ENCODE peak calls at places on chromosomes 1 and 21, in four cellular contexts. One of them, this sample, is unnamed.

GRCh38 chr1:10415211-10415930 is 14.9 kb upstream of the CENPS start:
- DNase-seq in fibroblast of lung: peak
- DNase-seq in tibial nerve: no peak
- DNase-seq in stimulated activated CD8-positive, alpha-beta memory T cell treated with anti-CD3 and anti-CD28 coated beads, Interleukin-4, amount 100 ng/mL, for 4 hours: no peak
- DNase-seq in this sample: no peak

GRCh38 chr1:59985901-59986735 is 59.5 kb upstream of the CYP2J2 start:
- DNase-seq in fibroblast of lung: no peak
- DNase-seq in tibial nerve: no peak
- DNase-seq in stimulated activated CD8-positive, alpha-beta memory T cell treated with anti-CD3 and anti-CD28 coated beads, Interleukin-4, amount 100 ng/mL, for 4 hours: no peak
- DNase-seq in this sample: no peak

GRCh38 chr1:82491301-82491986 is 690.7 kb downstream of the ADGRL2 start:
- DNase-seq in fibroblast of lung: peak
- DNase-seq in tibial nerve: no peak
- DNase-seq in stimulated activated CD8-positive, alpha-beta memory T cell treated with anti-CD3 and anti-CD28 coated beads, Interleukin-4, amount 100 ng/mL, for 4 hours: no peak
- DNase-seq in this sample: no peak

GRCh38 chr1:42736152-42736551 is 3.9 kb downstream of the CLDN19 start:
- DNase-seq in fibroblast of lung: peak
- DNase-seq in tibial nerve: no peak
- DNase-seq in stimulated activated CD8-positive, alpha-beta memory T cell treated with anti-CD3 and anti-CD28 coated beads, Interleukin-4, amount 100 ng/mL, for 4 hours: no peak
- DNase-seq in this sample: no peak

GRCh38 chr1:98046031-98046641 is 125.3 kb upstream of the DPYD start:
- DNase-seq in fibroblast of lung: peak
- DNase-seq in tibial nerve: no peak
- DNase-seq in stimulated activated CD8-positive, alpha-beta memory T cell treated with anti-CD3 and anti-CD28 coated beads, Interleukin-4, amount 100 ng/mL, for 4 hours: no peak
- DNase-seq in this sample: no peak

GRCh38 chr1:5901150-5901549 is 91.1 kb downstream of the NPHP4 start:
- DNase-seq in fibroblast of lung: no peak
- DNase-seq in tibial nerve: no peak
- DNase-seq in stimulated activated CD8-positive, alpha-beta memory T cell treated with anti-CD3 and anti-CD28 coated beads, Interleukin-4, amount 100 ng/mL, for 4 hours: no peak
- DNase-seq in this sample: no peak

GRCh38 chr1:37931148-37931492 is 15.7 kb downstream of the INPP5B start:
- DNase-seq in fibroblast of lung: no peak
- DNase-seq in tibial nerve: no peak
- DNase-seq in stimulated activated CD8-positive, alpha-beta memory T cell treated with anti-CD3 and anti-CD28 coated beads, Interleukin-4, amount 100 ng/mL, for 4 hours: no peak
- DNase-seq in this sample: no peak

GRCh38 chr1:33169290-33170055 is 12.4 kb downstream of the TRIM62 start:
- DNase-seq in fibroblast of lung: no peak
- DNase-seq in tibial nerve: no peak
- DNase-seq in stimulated activated CD8-positive, alpha-beta memory T cell treated with anti-CD3 and anti-CD28 coated beads, Interleukin-4, amount 100 ng/mL, for 4 hours: no peak
- DNase-seq in this sample: no peak

GRCh38 chr1:238991730-238992490 is 394.5 kb upstream of the CHRM3 start:
- DNase-seq in fibroblast of lung: no peak
- DNase-seq in tibial nerve: no peak
- DNase-seq in stimulated activated CD8-positive, alpha-beta memory T cell treated with anti-CD3 and anti-CD28 coated beads, Interleukin-4, amount 100 ng/mL, for 4 hours: no peak
- DNase-seq in this sample: no peak

GRCh38 chr1:222697858-222698257 is 14.4 kb downstream of the AIDA start:
- DNase-seq in fibroblast of lung: peak
- DNase-seq in tibial nerve: no peak
- DNase-seq in stimulated activated CD8-positive, alpha-beta memory T cell treated with anti-CD3 and anti-CD28 coated beads, Interleukin-4, amount 100 ng/mL, for 4 hours: no peak
- DNase-seq in this sample: no peak

GRCh38 chr1:41537257-41537656 is 52.8 kb upstream of the EDN2 start:
- DNase-seq in fibroblast of lung: no peak
- DNase-seq in tibial nerve: no peak
- DNase-seq in stimulated activated CD8-positive, alpha-beta memory T cell treated with anti-CD3 and anti-CD28 coated beads, Interleukin-4, amount 100 ng/mL, for 4 hours: no peak
- DNase-seq in this sample: no peak

GRCh38 chr21:42004406-42005199 is 5.6 kb downstream of the ZBTB21 start:
- DNase-seq in fibroblast of lung: no peak
- DNase-seq in tibial nerve: no peak
- DNase-seq in stimulated activated CD8-positive, alpha-beta memory T cell treated with anti-CD3 and anti-CD28 coated beads, Interleukin-4, amount 100 ng/mL, for 4 hours: no peak
- DNase-seq in this sample: no peak

GRCh38 chr21:42585881-42586280 is 67.5 kb upstream of the PDE9A start:
- DNase-seq in fibroblast of lung: no peak
- DNase-seq in tibial nerve: no peak
- DNase-seq in stimulated activated CD8-positive, alpha-beta memory T cell treated with anti-CD3 and anti-CD28 coated beads, Interleukin-4, amount 100 ng/mL, for 4 hours: no peak
- DNase-seq in this sample: no peak

GRCh38 chr1:47677241-47677940 is 239.5 kb downstream of the FOXD2 start:
- DNase-seq in fibroblast of lung: no peak
- DNase-seq in tibial nerve: no peak
- DNase-seq in stimulated activated CD8-positive, alpha-beta memory T cell treated with anti-CD3 and anti-CD28 coated beads, Interleukin-4, amount 100 ng/mL, for 4 hours: no peak
- DNase-seq in this sample: no peak

GRCh38 chr1:67748630-67749029 is 63.6 kb downstream of the GADD45A start:
- DNase-seq in fibroblast of lung: peak
- DNase-seq in tibial nerve: no peak
- DNase-seq in stimulated activated CD8-positive, alpha-beta memory T cell treated with anti-CD3 and anti-CD28 coated beads, Interleukin-4, amount 100 ng/mL, for 4 hours: no peak
- DNase-seq in this sample: no peak

GRCh38 chr1:231215676-231216385 is 25.2 kb upstream of the GNPAT start:
- DNase-seq in fibroblast of lung: no peak
- DNase-seq in tibial nerve: no peak
- DNase-seq in stimulated activated CD8-positive, alpha-beta memory T cell treated with anti-CD3 and anti-CD28 coated beads, Interleukin-4, amount 100 ng/mL, for 4 hours: no peak
- DNase-seq in this sample: no peak

GRCh38 chr1:41530411-41530810 is 45.9 kb upstream of the EDN2 start:
- DNase-seq in fibroblast of lung: no peak
- DNase-seq in tibial nerve: no peak
- DNase-seq in stimulated activated CD8-positive, alpha-beta memory T cell treated with anti-CD3 and anti-CD28 coated beads, Interleukin-4, amount 100 ng/mL, for 4 hours: no peak
- DNase-seq in this sample: no peak

GRCh38 chr1:181595234-181595633 is 111.9 kb downstream of the CACNA1E start:
- DNase-seq in fibroblast of lung: no peak
- DNase-seq in tibial nerve: no peak
- DNase-seq in stimulated activated CD8-positive, alpha-beta memory T cell treated with anti-CD3 and anti-CD28 coated beads, Interleukin-4, amount 100 ng/mL, for 4 hours: no peak
- DNase-seq in this sample: no peak

GRCh38 chr1:25009675-25010262 is 79.7 kb upstream of the RUNX3 start:
- DNase-seq in fibroblast of lung: no peak
- DNase-seq in tibial nerve: no peak
- DNase-seq in stimulated activated CD8-positive, alpha-beta memory T cell treated with anti-CD3 and anti-CD28 coated beads, Interleukin-4, amount 100 ng/mL, for 4 hours: no peak
- DNase-seq in this sample: no peak

GRCh38 chr1:176068256-176068655 is 138.8 kb downstream of the COP1 start:
- DNase-seq in fibroblast of lung: no peak
- DNase-seq in tibial nerve: no peak
- DNase-seq in stimulated activated CD8-positive, alpha-beta memory T cell treated with anti-CD3 and anti-CD28 coated beads, Interleukin-4, amount 100 ng/mL, for 4 hours: no peak
- DNase-seq in this sample: no peak

GRCh38 chr1:209513226-209513625 is 70.3 kb upstream of the CAMK1G start:
- DNase-seq in fibroblast of lung: peak
- DNase-seq in tibial nerve: no peak
- DNase-seq in stimulated activated CD8-positive, alpha-beta memory T cell treated with anti-CD3 and anti-CD28 coated beads, Interleukin-4, amount 100 ng/mL, for 4 hours: no peak
- DNase-seq in this sample: no peak

GRCh38 chr1:9676815-9677393 is 25.4 kb downstream of the PIK3CD start:
- DNase-seq in fibroblast of lung: no peak
- DNase-seq in tibial nerve: no peak
- DNase-seq in stimulated activated CD8-positive, alpha-beta memory T cell treated with anti-CD3 and anti-CD28 coated beads, Interleukin-4, amount 100 ng/mL, for 4 hours: no peak
- DNase-seq in this sample: no peak

GRCh38 chr1:244964112-244964971 is 100.0 kb upstream of the HNRNPU start:
- DNase-seq in fibroblast of lung: peak
- DNase-seq in tibial nerve: no peak
- DNase-seq in stimulated activated CD8-positive, alpha-beta memory T cell treated with anti-CD3 and anti-CD28 coated beads, Interleukin-4, amount 100 ng/mL, for 4 hours: no peak
- DNase-seq in this sample: no peak

GRCh38 chr1:165671531-165671930 is 26.8 kb downstream of the ALDH9A1 start:
- DNase-seq in fibroblast of lung: peak
- DNase-seq in tibial nerve: no peak
- DNase-seq in stimulated activated CD8-positive, alpha-beta memory T cell treated with anti-CD3 and anti-CD28 coated beads, Interleukin-4, amount 100 ng/mL, for 4 hours: no peak
- DNase-seq in this sample: no peak

GRCh38 chr1:64936958-64937357 is 29.4 kb downstream of the JAK1 start:
- DNase-seq in fibroblast of lung: peak
- DNase-seq in tibial nerve: no peak
- DNase-seq in stimulated activated CD8-positive, alpha-beta memory T cell treated with anti-CD3 and anti-CD28 coated beads, Interleukin-4, amount 100 ng/mL, for 4 hours: no peak
- DNase-seq in this sample: no peak

GRCh38 chr1:162631546-162632233 is 574 bp upstream of the DDR2 start:
- DNase-seq in fibroblast of lung: peak
- DNase-seq in tibial nerve: no peak
- DNase-seq in stimulated activated CD8-positive, alpha-beta memory T cell treated with anti-CD3 and anti-CD28 coated beads, Interleukin-4, amount 100 ng/mL, for 4 hours: no peak
- DNase-seq in this sample: no peak

GRCh38 chr1:54583868-54584267 is 35.8 kb downstream of the ACOT11 start:
- DNase-seq in fibroblast of lung: no peak
- DNase-seq in tibial nerve: no peak
- DNase-seq in stimulated activated CD8-positive, alpha-beta memory T cell treated with anti-CD3 and anti-CD28 coated beads, Interleukin-4, amount 100 ng/mL, for 4 hours: no peak
- DNase-seq in this sample: no peak

GRCh38 chr21:24188511-24188910 is 1418.8 kb downstream of the MRPL39 start:
- DNase-seq in fibroblast of lung: peak
- DNase-seq in tibial nerve: no peak
- DNase-seq in stimulated activated CD8-positive, alpha-beta memory T cell treated with anti-CD3 and anti-CD28 coated beads, Interleukin-4, amount 100 ng/mL, for 4 hours: no peak
- DNase-seq in this sample: no peak

GRCh38 chr1:179883040-179883501 is 986 bp downstream of the TOR1AIP1 start:
- DNase-seq in fibroblast of lung: no peak
- DNase-seq in tibial nerve: no peak
- DNase-seq in stimulated activated CD8-positive, alpha-beta memory T cell treated with anti-CD3 and anti-CD28 coated beads, Interleukin-4, amount 100 ng/mL, for 4 hours: no peak
- DNase-seq in this sample: no peak

GRCh38 chr1:47507921-47508894 is 70.4 kb downstream of the FOXD2 start:
- DNase-seq in fibroblast of lung: no peak
- DNase-seq in tibial nerve: peak
- DNase-seq in stimulated activated CD8-positive, alpha-beta memory T cell treated with anti-CD3 and anti-CD28 coated beads, Interleukin-4, amount 100 ng/mL, for 4 hours: no peak
- DNase-seq in this sample: no peak

GRCh38 chr1:228867951-228868730 is 132.9 kb downstream of the RHOU start:
- DNase-seq in fibroblast of lung: no peak
- DNase-seq in tibial nerve: no peak
- DNase-seq in stimulated activated CD8-positive, alpha-beta memory T cell treated with anti-CD3 and anti-CD28 coated beads, Interleukin-4, amount 100 ng/mL, for 4 hours: no peak
- DNase-seq in this sample: no peak

GRCh38 chr21:46297311-46298082 is 11.4 kb downstream of the YBEY start:
- DNase-seq in fibroblast of lung: peak
- DNase-seq in tibial nerve: no peak
- DNase-seq in stimulated activated CD8-positive, alpha-beta memory T cell treated with anti-CD3 and anti-CD28 coated beads, Interleukin-4, amount 100 ng/mL, for 4 hours: no peak
- DNase-seq in this sample: no peak

GRCh38 chr1:109531205-109531779 is 8.4 kb upstream of the GPR61 start:
- DNase-seq in fibroblast of lung: no peak
- DNase-seq in tibial nerve: no peak
- DNase-seq in stimulated activated CD8-positive, alpha-beta memory T cell treated with anti-CD3 and anti-CD28 coated beads, Interleukin-4, amount 100 ng/mL, for 4 hours: no peak
- DNase-seq in this sample: no peak

GRCh38 chr1:32600034-32600433 is 50.3 kb downstream of the ZBTB8OS start:
- DNase-seq in fibroblast of lung: no peak
- DNase-seq in tibial nerve: no peak
- DNase-seq in stimulated activated CD8-positive, alpha-beta memory T cell treated with anti-CD3 and anti-CD28 coated beads, Interleukin-4, amount 100 ng/mL, for 4 hours: no peak
- DNase-seq in this sample: no peak